ENCODE peak calls at places on chromosomes 1 and 21, in four cellular contexts. X is AG09319, Z is AG10803, Y is nephron progenitor cell. B is an unnamed sample.
A peak's percentile ranks its signal among the peaks of the same experiment; 100 is the strongest.

GRCh38 chr1:51560034-51560433 is 41.0 kb upstream of the EPS15 start:
- DNase-seq in Y (no peak), X (no peak), Z (no peak), B (no peak)

GRCh38 chr1:69993787-69994186 is 211.6 kb downstream of the LRRC40 start:
- DNase-seq in X (no peak), Y (no peak), Z (peak; percentile 43), B (no peak)

GRCh38 chr1:98732985-98733781 is 71.7 kb downstream of the SNX7 start:
- DNase-seq in Z (no peak), X (no peak), Y (no peak), B (no peak)

GRCh38 chr1:27154469-27154990 is 395 bp downstream of the SLC9A1 start:
- DNase-seq in Z (no peak), X (no peak), Y (no peak), B (no peak)

GRCh38 chr1:232177438-232177837 is 452.5 kb downstream of the SIPA1L2 start:
- DNase-seq in Y (no peak), X (no peak), Z (no peak), B (no peak)

GRCh38 chr1:159925713-159926066 is 383 bp upstream of the TAGLN2 start:
- DNase-seq in Y (no peak), X (no peak), Z (no peak), B (no peak)

GRCh38 chr1:240126821-240127220 is 35.1 kb downstream of the FMN2 start:
- DNase-seq in X (no peak), Z (no peak), Y (no peak), B (no peak)

GRCh38 chr1:240790851-240791250 is 178.9 kb upstream of the GREM2 start:
- DNase-seq in X (peak; percentile 5), Z (peak; percentile 54), Y (no peak), B (no peak)

GRCh38 chr21:45093064-45093532 is 18.7 kb downstream of the ADARB1 start:
- DNase-seq in Y (no peak), Z (no peak), X (no peak), B (no peak)

GRCh38 chr21:46195595-46196195 is 11.4 kb upstream of the SPATC1L start:
- DNase-seq in X (no peak), Z (no peak), Y (no peak), B (peak; percentile 71)

GRCh38 chr21:36127977-36128376 is 6.9 kb upstream of the CBR3 start:
- DNase-seq in Y (no peak), Z (no peak), X (no peak), B (no peak)

GRCh38 chr1:152141971-152142584 is 16.9 kb downstream of the RPTN start:
- DNase-seq in Y (peak; percentile 21), Z (peak; percentile 75), X (peak; percentile 48), B (no peak)

GRCh38 chr1:7301346-7301993 is 469.6 kb upstream of the VAMP3 start:
- DNase-seq in X (no peak), Z (no peak), Y (peak; percentile 25), B (peak; percentile 68)

GRCh38 chr1:234712891-234713305 is 102.9 kb upstream of the IRF2BP2 start:
- DNase-seq in X (no peak), Z (no peak), Y (no peak), B (no peak)

GRCh38 chr1:201795066-201795465 is 33.9 kb upstream of the IPO9 start:
- DNase-seq in Y (no peak), Z (peak; percentile 48), X (no peak), B (no peak)

GRCh38 chr21:38759286-38759872 is 46.4 kb upstream of the ETS2 start:
- DNase-seq in Y (no peak), Z (no peak), X (no peak), B (no peak)

GRCh38 chr1:159091547-159092397 is 15.2 kb upstream of the AIM2 start:
- DNase-seq in Y (no peak), Z (peak; percentile 78), X (peak; percentile 18), B (no peak)

GRCh38 chr1:181391297-181391905 is 91.9 kb upstream of the CACNA1E start:
- DNase-seq in Y (peak; percentile 23), X (no peak), Z (no peak), B (no peak)
- TF ChIP-seq CTCF in Y (no peak), X (no peak), Z (no peak), B (no peak)

GRCh38 chr1:224434447-224435317 is at the start of gene WDR26:
- DNase-seq in Z (peak; percentile 68), X (no peak), Y (peak; percentile 78), B (peak; percentile 90)
- TF ChIP-seq CTCF in Z (peak; percentile 15), X (no peak), Y (no peak), B (peak; percentile 21)

GRCh38 chr1:150928286-150928685 is 2.1 kb downstream of the SETDB1 start:
- DNase-seq in X (no peak), Z (peak; percentile 68), Y (no peak), B (no peak)

GRCh38 chr1:150922519-150922975 is 3.6 kb upstream of the SETDB1 start:
- DNase-seq in Y (peak; percentile 68), X (peak; percentile 66), Z (peak; percentile 89), B (no peak)

GRCh38 chr1:150927629-150928028 is 1.5 kb downstream of the SETDB1 start:
- DNase-seq in Y (no peak), Z (no peak), X (no peak), B (no peak)

GRCh38 chr1:150925080-150925479 is 1.1 kb upstream of the SETDB1 start:
- DNase-seq in X (no peak), Z (no peak), Y (no peak), B (no peak)

DNA sequence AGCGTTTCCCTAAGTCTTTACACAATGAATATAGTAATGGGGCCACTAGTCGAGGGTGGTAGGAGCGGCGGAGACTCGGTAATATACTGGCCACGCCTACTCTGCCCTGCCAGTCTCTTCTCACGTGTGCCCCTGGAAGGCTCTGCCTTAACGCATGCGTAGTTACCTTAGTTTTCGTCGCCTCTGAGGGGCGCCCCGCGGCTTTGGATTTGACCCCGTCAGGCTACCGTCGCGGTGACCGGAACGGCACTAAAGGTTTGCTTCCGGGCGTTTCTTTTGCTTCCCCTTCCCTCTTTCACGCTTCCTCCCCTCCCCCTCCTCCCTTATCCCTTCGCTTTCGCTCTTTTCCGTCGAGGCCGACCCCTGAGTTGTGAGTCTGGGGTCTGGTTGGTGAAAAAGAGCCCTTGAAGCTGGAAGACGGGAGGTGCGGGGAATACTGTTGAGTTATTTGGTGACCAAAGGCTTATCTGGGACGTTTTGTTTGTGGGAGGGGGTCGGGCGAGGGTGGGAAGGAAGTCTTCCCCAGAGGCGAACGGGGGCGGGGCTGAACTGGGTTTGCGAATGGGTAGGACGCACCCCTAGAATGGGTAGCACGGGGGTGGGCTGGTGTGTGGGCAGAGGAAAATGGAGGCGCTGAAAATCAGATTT is at the start of gene SETDB1:
- DNase-seq in Y (peak; percentile 90), Z (peak; percentile 95), X (peak; percentile 85), B (peak; percentile 98)
- TF ChIP-seq CTCF in Y (no peak), Z (peak; percentile 26), X (peak; percentile 13), B (no peak)

GRCh38 chr1:20271498-20272400 is 18.9 kb upstream of the VWA5B1 start:
- DNase-seq in Y (no peak), X (no peak), Z (no peak), B (no peak)
- TF ChIP-seq CTCF in Y (no peak), X (no peak), Z (no peak), B (no peak)

DNA sequence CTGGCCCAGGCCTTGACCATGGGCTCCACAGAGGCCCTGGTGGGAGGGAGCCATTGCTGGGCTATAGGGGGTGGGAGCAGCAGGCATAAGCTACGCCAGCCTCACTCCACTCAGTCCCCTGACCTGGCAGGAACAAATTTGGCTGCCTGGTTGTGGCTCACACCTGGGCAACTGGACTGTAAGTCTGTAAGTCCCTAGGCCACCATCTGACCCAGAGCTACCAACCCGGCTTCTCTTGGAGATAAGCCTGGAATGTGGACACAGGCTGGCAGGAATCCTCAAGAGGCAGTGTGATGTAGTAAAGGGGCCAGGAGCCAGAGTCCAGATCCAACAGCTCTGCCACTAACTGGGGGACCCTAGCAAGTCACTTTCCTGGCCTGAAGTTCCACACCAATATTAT is 11.4 kb downstream of the NCF2 start:
- DNase-seq in Z (peak; percentile 16), X (no peak), Y (no peak), B (no peak)
- TF ChIP-seq CTCF in Z (no peak), X (no peak), Y (no peak), B (no peak)

B was measured in osteocyte.